ENCODE peak calls at places on chromosomes 2 and 18, in six cellular contexts. M, B, E, X, F and Q are unnamed samples.

GRCh38 chr18:23900979-23901378 is 113.6 kb upstream of the TTC39C start:
- DNase-seq in M (no peak), X (peak; percentile 54), F (peak; percentile 20), E (no peak), B (no peak), Q (no peak)

GRCh38 chr2:178331474-178332431 is 119.2 kb downstream of the PRKRA start:
- DNase-seq in B (no peak), F (no peak), E (no peak), M (no peak), X (no peak), Q (no peak)

GRCh38 chr2:70833246-70833645 is 2.4 kb downstream of the CD207 start:
- DNase-seq in M (no peak), F (no peak), X (no peak), B (no peak), E (no peak), Q (no peak)

GRCh38 chr2:196259507-196260481 is 88.4 kb upstream of the STK17B start:
- DNase-seq in M (no peak), X (no peak), F (no peak), E (no peak), B (no peak), Q (no peak)

GRCh38 chr2:165018207-165018606 is 62.9 kb upstream of the SLC38A11 start:
- DNase-seq in B (no peak), E (no peak), F (peak; percentile 27), M (no peak), X (peak; percentile 87), Q (no peak)

GRCh38 chr2:9623151-9623550 is 7.6 kb downstream of the YWHAQ start:
- DNase-seq in X (no peak), E (no peak), B (no peak), F (no peak), M (no peak), Q (no peak)

GRCh38 chr2:182740681-182741080 is 24.6 kb downstream of the DNAJC10 start:
- DNase-seq in X (no peak), F (no peak), E (no peak), M (no peak), B (no peak), Q (no peak)

GRCh38 chr2:218831378-218831990 is at the start of gene PRKAG3:
- DNase-seq in X (no peak), B (peak; percentile 82), E (no peak), F (no peak), M (no peak), Q (no peak)

GRCh38 chr18:59042477-59042842 is 97.2 kb upstream of the SEC11C start:
- DNase-seq in B (no peak), X (no peak), E (no peak), F (no peak), M (no peak), Q (no peak)

GRCh38 chr18:61991836-61992235 is 99.0 kb upstream of the RNF152 start:
- DNase-seq in X (no peak), M (no peak), E (no peak), B (no peak), F (no peak), Q (no peak)

GRCh38 chr2:193824474-193824873 is 1629.7 kb upstream of the TMEFF2 start:
- DNase-seq in F (no peak), M (no peak), E (no peak), X (no peak), B (no peak), Q (no peak)

GRCh38 chr2:88735853-88736252 is 44.4 kb downstream of the RPIA start:
- DNase-seq in F (no peak), M (no peak), E (no peak), X (no peak), B (no peak), Q (no peak)

GRCh38 chr2:65175894-65176527 is 46.1 kb upstream of the RAB1A start:
- DNase-seq in F (no peak), B (no peak), E (no peak), X (no peak), M (no peak), Q (no peak)

GRCh38 chr2:42095923-42096408 is 48.1 kb downstream of the PKDCC start:
- DNase-seq in X (peak; percentile 77), B (peak; percentile 96), M (peak; percentile 37), E (no peak), F (peak; percentile 51), Q (no peak)

GRCh38 chr2:69604026-69604678 is 39.4 kb downstream of the AAK1 start:
- DNase-seq in F (no peak), E (no peak), B (no peak), X (no peak), M (no peak), Q (no peak)

GRCh38 chr2:9652898-9653479 is 22.2 kb upstream of the YWHAQ start:
- DNase-seq in F (no peak), E (no peak), B (no peak), M (no peak), X (no peak), Q (no peak)

GRCh38 chr2:142980246-142981068 is 103.0 kb downstream of the KYNU start:
- DNase-seq in F (no peak), M (peak; percentile 17), B (no peak), E (no peak), X (peak; percentile 42), Q (no peak)

GRCh38 chr2:28445448-28446258 is 50.2 kb upstream of the PLB1 start:
- DNase-seq in F (no peak), X (no peak), E (no peak), B (no peak), M (no peak), Q (no peak)

GRCh38 chr2:184316911-184317310 is 281.4 kb upstream of the ZNF804A start:
- DNase-seq in X (no peak), M (no peak), F (no peak), E (no peak), B (no peak), Q (no peak)

GRCh38 chr18:49728542-49728941 is 84.8 kb downstream of the ACAA2 start:
- DNase-seq in B (no peak), M (peak; percentile 70), X (peak; percentile 82), E (no peak), F (peak; percentile 81), Q (no peak)

GRCh38 chr2:231470246-231470900 is 6.1 kb upstream of the NCL start:
- DNase-seq in B (no peak), F (no peak), E (peak; percentile 10), M (no peak), X (no peak), Q (no peak)

GRCh38 chr2:64525323-64525625 is 1.1 kb downstream of the AFTPH start:
- DNase-seq in E (no peak), X (peak; percentile 24), B (no peak), F (no peak), M (peak; percentile 51), Q (no peak)

GRCh38 chr2:232714969-232715368 is 17.8 kb downstream of the GIGYF2 start:
- DNase-seq in B (no peak), X (no peak), F (no peak), M (no peak), E (no peak), Q (no peak)

GRCh38 chr18:61910101-61910500 is 17.3 kb upstream of the RNF152 start:
- DNase-seq in B (no peak), M (no peak), X (no peak), E (no peak), F (no peak), Q (no peak)

GRCh38 chr2:188450740-188451480 is 159.2 kb downstream of the GULP1 start:
- DNase-seq in X (no peak), M (no peak), B (no peak), F (no peak), E (no peak), Q (no peak)

GRCh38 chr2:199740111-199740428 is 110.9 kb downstream of the FTCDNL1 start:
- DNase-seq in M (no peak), X (peak; percentile 28), B (no peak), E (no peak), F (no peak), Q (no peak)
- TF ChIP-seq CTCF in M (no peak), X (no peak), B (no peak), E (no peak), F (no peak), Q (peak; percentile 57)

GRCh38 chr2:59449264-59449663 is 1104.2 kb downstream of the BCL11A start:
- DNase-seq in X (peak; percentile 42), E (no peak), B (no peak), M (no peak), F (no peak), Q (no peak)
- TF ChIP-seq CTCF in X (peak; percentile 52), E (peak; percentile 19), B (no peak), M (no peak), F (no peak), Q (no peak)

GRCh38 chr2:238883315-238884004 is 35.6 kb downstream of the TWIST2 start:
- DNase-seq in X (no peak), E (no peak), F (no peak), M (no peak), B (no peak), Q (no peak)
- TF ChIP-seq CTCF in X (no peak), E (no peak), F (no peak), M (no peak), B (no peak), Q (no peak)

GRCh38 chr18:52339891-52340371 is at the start of gene DCC:
- DNase-seq in M (peak; percentile 28), E (peak; percentile 43), B (no peak), F (peak; percentile 68), X (peak; percentile 82), Q (no peak)
- TF ChIP-seq CTCF in M (peak; percentile 45), E (peak; percentile 19), B (no peak), F (no peak), X (peak; percentile 63), Q (peak; percentile 51)

GRCh38 chr2:3696542-3696941 is 6.8 kb upstream of the DCDC2C start:
- DNase-seq in B (no peak), X (no peak), E (no peak), F (no peak), M (no peak), Q (no peak)

GRCh38 chr2:3689998-3690748 is 13.2 kb upstream of the DCDC2C start:
- DNase-seq in B (no peak), M (no peak), X (no peak), F (no peak), E (no peak), Q (no peak)

GRCh38 chr2:3692375-3692774 is 11.0 kb upstream of the DCDC2C start:
- DNase-seq in F (no peak), M (no peak), B (no peak), E (no peak), X (peak; percentile 63), Q (no peak)
- TF ChIP-seq CTCF in F (no peak), M (no peak), B (no peak), E (peak; percentile 35), X (peak; percentile 75), Q (peak; percentile 82)

DNA sequence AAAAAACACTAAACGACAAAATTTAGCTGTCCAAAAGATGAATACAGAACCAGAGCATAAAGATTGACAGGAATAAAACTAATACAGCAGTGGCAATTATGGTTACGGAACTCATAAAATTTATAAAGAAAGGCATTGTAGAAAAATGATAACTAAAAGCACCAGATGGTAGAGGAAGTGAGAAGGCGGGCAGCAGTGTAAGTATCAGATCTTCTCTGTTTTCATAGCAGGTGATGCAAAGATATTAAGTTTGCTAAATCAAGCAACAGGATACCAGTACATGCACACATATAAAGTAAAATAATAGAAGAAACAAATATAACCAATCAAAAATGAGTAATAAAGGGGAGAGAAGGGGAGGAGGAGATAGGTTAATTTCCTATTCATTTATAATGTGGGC is 103.9 kb upstream of the MEX3C start:
- DNase-seq in X (no peak), F (no peak), M (no peak), B (no peak), E (no peak), Q (no peak)
- TF ChIP-seq CTCF in X (no peak), F (no peak), M (no peak), B (no peak), E (no peak), Q (no peak)